ENCODE peak calls at places on chromosomes 11 and 22, in four cellular contexts. S is CD4-positive, CD25-positive, alpha-beta regulatory T cell; V is Peyer's patch; U is heart left ventricle. T is an unnamed sample.

GRCh38 chr11:107991868-107992414 is 16.8 kb upstream of the CUL5 start:
- DNase-seq in S (no peak), U (no peak), V (no peak), T (no peak)

GRCh38 chr22:37818397-37819099 is 4.6 kb upstream of the GALR3 start:
- DNase-seq in S (peak; percentile 51), U (peak; percentile 58), V (peak; percentile 84), T (peak; percentile 84)

GRCh38 chr11:36000616-36001190 is 56.8 kb downstream of the LDLRAD3 start:
- DNase-seq in S (no peak), V (no peak), U (no peak), T (no peak)

GRCh38 chr11:60914620-60915249 is 777 bp downstream of the TMEM109 start:
- DNase-seq in U (no peak), S (peak; percentile 27), V (peak; percentile 68), T (no peak)

GRCh38 chr11:49995559-49995958 is 13.2 kb upstream of the OR4C12 start:
- DNase-seq in S (no peak), U (peak; percentile 23), V (no peak), T (no peak)

GRCh38 chr11:87092159-87092558 is 54.4 kb downstream of the TMEM135 start:
- DNase-seq in V (no peak), S (no peak), U (no peak), T (no peak)

GRCh38 chr22:27388090-27388600 is 413.4 kb downstream of the MN1 start:
- DNase-seq in S (no peak), V (no peak), U (no peak), T (no peak)

GRCh38 chr11:70173018-70173417 is 30.1 kb upstream of the FADD start:
- DNase-seq in S (no peak), V (no peak), U (no peak), T (no peak)

GRCh38 chr11:117814766-117815261 is 9.7 kb downstream of the FXYD2 start:
- DNase-seq in V (peak; percentile 99), S (peak; percentile 62), U (no peak), T (peak; percentile 82)

GRCh38 chr11:41989173-41989572 is 529.7 kb upstream of the LRRC4C start:
- DNase-seq in U (no peak), V (no peak), S (no peak), T (no peak)

GRCh38 chr22:49198705-49199084 is 629.0 kb downstream of the BRD1 start:
- DNase-seq in V (peak; percentile 25), U (no peak), S (no peak), T (no peak)

GRCh38 chr11:62879554-62879953 is 1.1 kb upstream of the SLC3A2 start:
- DNase-seq in S (no peak), U (no peak), V (no peak), T (no peak)

GRCh38 chr11:11246166-11246565 is 106.9 kb downstream of the CSNK2A3 start:
- DNase-seq in V (no peak), U (no peak), S (no peak), T (no peak)

GRCh38 chr11:65204646-65205601 is 23.2 kb downstream of the CAPN1 start:
- DNase-seq in S (peak; percentile 36), V (peak; percentile 52), U (no peak), T (no peak)

GRCh38 chr11:103055174-103055890 is 36.6 kb downstream of the DCUN1D5 start:
- DNase-seq in U (no peak), V (no peak), S (no peak), T (no peak)

GRCh38 chr11:11510939-11511338 is 110.9 kb downstream of the GALNT18 start:
- DNase-seq in U (no peak), V (no peak), S (no peak), T (peak; percentile 57)

GRCh38 chr11:89347071-89347470 is 144.1 kb downstream of the NOX4 start:
- DNase-seq in U (no peak), S (no peak), V (no peak), T (no peak)

GRCh38 chr11:83191491-83191890 is 2.0 kb upstream of the ANKRD42 start:
- DNase-seq in V (no peak), U (no peak), S (no peak), T (no peak)

GRCh38 chr22:42994917-42995562 is 19.9 kb downstream of the PACSIN2 start:
- DNase-seq in U (peak; percentile 40), V (peak; percentile 71), S (no peak), T (peak; percentile 65)

GRCh38 chr22:42992886-42993479 is 22.0 kb downstream of the PACSIN2 start:
- DNase-seq in S (no peak), U (no peak), V (peak; percentile 28), T (no peak)

GRCh38 chr22:42992092-42992491 is 22.9 kb downstream of the PACSIN2 start:
- DNase-seq in V (peak; percentile 18), S (no peak), U (no peak), T (no peak)

GRCh38 chr22:42994276-42994916 is 20.6 kb downstream of the PACSIN2 start:
- DNase-seq in V (no peak), U (no peak), S (no peak), T (no peak)

GRCh38 chr22:42993651-42994275 is 21.2 kb downstream of the PACSIN2 start:
- DNase-seq in V (peak; percentile 43), S (no peak), U (no peak), T (no peak)
- H3K27ac ChIP-seq in V (peak overlapping the region; percentile 75), S (no peak overlapping the region), U (no peak overlapping the region), T (peak overlapping the region; percentile 87)

DNA sequence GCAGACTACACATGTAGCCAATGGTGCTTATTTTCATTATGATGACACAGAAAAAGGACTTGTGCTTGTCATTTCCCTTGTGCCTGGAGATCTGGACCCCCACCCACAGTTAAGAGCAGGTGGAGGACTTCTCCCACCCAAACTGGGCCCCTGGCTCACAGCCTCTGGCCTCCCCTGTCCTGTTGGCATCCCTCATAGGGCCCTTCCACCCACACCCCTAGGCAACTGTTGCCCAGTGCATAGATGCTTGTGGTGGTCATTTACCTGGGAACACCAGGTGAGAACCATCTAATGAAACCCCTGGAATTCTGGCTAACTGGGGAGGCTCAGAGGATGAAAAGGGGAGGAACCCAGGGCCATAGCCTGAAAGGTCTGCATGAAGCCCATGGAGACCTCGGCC is 355.9 kb downstream of the BUD13 start:
- DNase-seq in U (no peak), S (no peak), V (no peak), T (no peak)
- H3K9me3 ChIP-seq in U (no peaks in the 10 kb centered on the region), S (no peaks in the 10 kb centered on the region), V (no peaks in the 10 kb centered on the region), T (no peaks in the 10 kb centered on the region)

GRCh38 chr11:119263352-119263940 is 53.5 kb downstream of the MCAM start:
- DNase-seq in U (no peak), S (no peak), V (no peak), T (no peak)

GRCh38 chr11:119266517-119267255 is 50.2 kb downstream of the MCAM start:
- DNase-seq in U (no peak), V (no peak), S (no peak), T (no peak)

GRCh38 chr11:119266063-119266462 is 50.9 kb downstream of the MCAM start:
- DNase-seq in U (no peak), S (no peak), V (no peak), T (no peak)

GRCh38 chr11:119258983-119259382 is 52.8 kb downstream of the CBL start:
- DNase-seq in V (no peak), S (no peak), U (no peak), T (no peak)

DNA sequence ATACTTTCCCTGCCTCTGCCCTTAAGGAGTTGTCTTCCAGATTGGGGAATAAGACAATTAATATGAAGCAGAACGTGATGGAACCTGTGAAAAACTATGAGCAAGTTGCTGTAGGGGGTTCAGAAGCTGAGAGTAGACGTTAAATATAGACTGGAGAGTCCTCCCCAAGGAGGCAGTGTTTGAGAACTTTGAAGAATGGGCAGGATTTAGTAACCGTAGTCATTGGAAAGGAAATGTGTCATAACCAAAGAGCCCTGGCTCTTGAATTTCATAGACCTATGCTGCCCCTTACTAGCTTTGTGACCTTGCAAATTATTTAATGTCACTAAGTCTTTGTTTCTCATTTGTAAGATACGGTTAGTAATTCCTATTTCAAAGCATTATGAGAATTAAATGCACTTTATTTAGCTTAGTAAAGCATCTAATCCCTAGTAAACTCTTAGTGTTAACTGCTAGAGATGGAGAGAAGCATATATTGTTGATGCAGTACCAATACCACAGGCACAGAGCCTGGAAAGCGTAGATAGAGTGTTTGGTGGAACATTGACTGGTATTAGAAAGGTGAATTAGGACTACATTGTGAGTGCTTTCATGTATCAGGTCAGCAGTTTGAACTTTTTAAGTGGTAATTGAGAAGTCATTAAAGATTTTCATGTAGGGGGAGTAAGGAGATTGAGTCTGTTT is 54.1 kb downstream of the MCAM start:
- DNase-seq in U (no peak), S (no peak), V (no peak), T (no peak)
- H3K27ac ChIP-seq in U (peak overlapping the region; percentile 55), S (peak overlapping the region; percentile 68), V (peak overlapping the region; percentile 21), T (peak overlapping the region; percentile 37)

GRCh38 chr22:46036558-46037408 is 59.8 kb upstream of the WNT7B start:
- DNase-seq in V (peak; percentile 75), S (peak; percentile 38), U (no peak), T (no peak)
- H3K9me3 ChIP-seq in V (no peaks in the 10 kb centered on the region), S (no peaks in the 10 kb centered on the region), U (no peaks in the 10 kb centered on the region), T (no peaks in the 10 kb centered on the region)